ENCODE peak calls at places on chromosomes 3 and 15, in seven cellular contexts. K is transverse colon, C is cardiac muscle cell, S is RWPE2, D is heart right ventricle, G is kidney, R is OCI-LY7. P is an unnamed sample. For H3K4me1, the result is how much of the 10 kb centered on the place peaks cover.

GRCh38 chr15:47523669-47524068 is 193.6 kb upstream of the SEMA6D start:
- DNase-seq in K (no peak), C (peak), R (no peak), G (no peak), D (no peak), S (no peak), P (no peak)

GRCh38 chr3:121629601-121630000 is 31.1 kb downstream of the HCLS1 start:
- DNase-seq in G (no peak), S (no peak), C (no peak), K (no peak), D (no peak), R (no peak), P (no peak)

GRCh38 chr3:39165518-39165917 is 12.1 kb upstream of the CSRNP1 start:
- DNase-seq in R (no peak), D (no peak), K (no peak), C (no peak), G (no peak), S (no peak), P (no peak)

GRCh38 chr3:193945126-193945525 is 190.8 kb upstream of the HES1 start:
- DNase-seq in K (no peak), R (no peak), C (peak), S (no peak), D (no peak), G (no peak), P (no peak)

GRCh38 chr3:16897254-16897926 is 12.6 kb downstream of the PLCL2 start:
- DNase-seq in S (no peak), G (no peak), R (peak), C (no peak), D (no peak), K (peak), P (no peak)

GRCh38 chr15:26972636-26973035 is 1.7 kb downstream of the GABRG3 start:
- DNase-seq in R (no peak), D (no peak), K (no peak), G (no peak), C (no peak), S (no peak), P (no peak)

GRCh38 chr3:27554706-27555105 is 70.5 kb upstream of the SLC4A7 start:
- DNase-seq in G (no peak), K (no peak), C (no peak), R (no peak), D (no peak), S (no peak), P (no peak)

GRCh38 chr3:18847583-18848197 is 300.6 kb upstream of the KCNH8 start:
- DNase-seq in D (no peak), K (no peak), R (peak), C (no peak), G (no peak), S (no peak), P (no peak)

GRCh38 chr3:114686624-114687023 is 392.8 kb downstream of the TIGIT start:
- DNase-seq in D (no peak), K (no peak), C (peak), G (no peak), S (no peak), R (no peak), P (no peak)

GRCh38 chr15:63381301-63382192 is at the start of gene CA12:
- DNase-seq in K (peak), D (peak), S (peak), R (no peak), G (peak), C (peak), P (peak)

GRCh38 chr15:23877502-23878412 is 190.7 kb upstream of the NDN start:
- DNase-seq in D (peak), K (peak), R (no peak), S (no peak), C (peak), G (peak), P (peak)

GRCh38 chr3:16467368-16467767 is 46.1 kb downstream of the RFTN1 start:
- DNase-seq in C (no peak), D (no peak), G (no peak), K (no peak), R (no peak), S (no peak), P (no peak)

GRCh38 chr3:63613561-63613960 is 38.9 kb upstream of the SNTN start:
- DNase-seq in C (no peak), D (no peak), S (no peak), G (no peak), R (no peak), K (no peak), P (no peak)

GRCh38 chr15:75059607-75060006 is 36.2 kb downstream of the PPCDC start:
- DNase-seq in K (no peak), D (no peak), G (no peak), S (no peak), R (no peak), C (no peak), P (peak)

GRCh38 chr3:124584552-124585391 is 145.5 kb upstream of the UMPS start:
- DNase-seq in R (no peak), K (peak), C (peak), S (no peak), G (peak), D (peak), P (peak)

GRCh38 chr3:118932822-118933558 is 101.7 kb downstream of the IGSF11 start:
- DNase-seq in K (no peak), R (no peak), D (peak), S (no peak), G (no peak), C (no peak), P (peak)

GRCh38 chr3:151395806-151396205 is 11.3 kb upstream of the P2RY12 start:
- DNase-seq in D (no peak), G (no peak), S (no peak), K (no peak), C (peak), R (no peak), P (no peak)

GRCh38 chr15:93209690-93210425 is 120.8 kb upstream of the RGMA start:
- DNase-seq in C (no peak), G (no peak), R (no peak), D (no peak), S (no peak), K (no peak), P (no peak)

GRCh38 chr15:92187975-92188374 is 205.7 kb upstream of the ST8SIA2 start:
- DNase-seq in R (no peak), K (no peak), G (no peak), D (no peak), C (no peak), S (no peak), P (no peak)

GRCh38 chr3:25653322-25653721 is 11.4 kb downstream of the TOP2B start:
- DNase-seq in K (no peak), G (no peak), R (no peak), S (no peak), D (no peak), C (no peak), P (no peak)

GRCh38 chr15:35440265-35440664 is 105.7 kb downstream of the DPH6 start:
- DNase-seq in K (no peak), D (no peak), R (no peak), S (no peak), G (no peak), C (no peak), P (no peak)

GRCh38 chr3:134375542-134376384 is 1.5 kb upstream of the AMOTL2 start:
- DNase-seq in S (no peak), G (peak), C (no peak), R (no peak), K (no peak), D (no peak), P (peak)

GRCh38 chr3:42503251-42503924 is 945 bp downstream of the VIPR1 start:
- DNase-seq in G (no peak), R (no peak), K (peak), C (no peak), S (peak), D (no peak), P (peak)

GRCh38 chr15:68479870-68480269 is 47.9 kb upstream of the ITGA11 start:
- DNase-seq in K (no peak), C (no peak), G (no peak), S (no peak), R (no peak), D (no peak), P (no peak)

GRCh38 chr3:176595307-176595706 is 602.0 kb downstream of the TBL1XR1 start:
- DNase-seq in S (no peak), R (no peak), K (no peak), D (no peak), C (no peak), G (no peak), P (no peak)

GRCh38 chr3:12644297-12644937 is 19.5 kb downstream of the RAF1 start:
- DNase-seq in S (no peak), D (no peak), C (peak), R (no peak), K (no peak), G (no peak), P (no peak)

GRCh38 chr3:137770066-137770805 is 6.1 kb downstream of the SOX14 start:
- DNase-seq in S (no peak), C (no peak), D (no peak), R (no peak), G (peak), K (no peak), P (no peak)

GRCh38 chr3:877001-877400 is 215.8 kb upstream of the CNTN6 start:
- DNase-seq in S (no peak), C (no peak), K (no peak), D (no peak), G (no peak), R (no peak), P (no peak)

GRCh38 chr15:22980189-22981136 is at the start of gene CYFIP1:
- DNase-seq in S (peak), G (peak), D (peak), C (peak), K (peak), R (no peak), P (peak)

GRCh38 chr3:174618368-174618767 is 240.8 kb upstream of the NAALADL2 start:
- DNase-seq in R (no peak), C (no peak), D (no peak), K (no peak), G (no peak), S (no peak), P (no peak)

GRCh38 chr3:174619244-174619643 is 239.9 kb upstream of the NAALADL2 start:
- DNase-seq in K (no peak), G (no peak), D (no peak), C (no peak), S (no peak), R (no peak), P (no peak)

GRCh38 chr3:174620855-174621457 is 238.2 kb upstream of the NAALADL2 start:
- DNase-seq in D (no peak), K (no peak), R (no peak), S (no peak), G (no peak), C (no peak), P (no peak)

GRCh38 chr3:174620138-174620537 is 239.0 kb upstream of the NAALADL2 start:
- DNase-seq in G (no peak), D (no peak), R (no peak), K (no peak), S (no peak), C (peak), P (no peak)
- TF ChIP-seq CTCF in G (no peak), D (peak), R (peak), K (no peak), S (peak), C (peak), P (no peak)

GRCh38 chr3:188416041-188416440 is 262.1 kb downstream of the LPP start:
- DNase-seq in G (no peak), C (no peak), S (no peak), R (no peak), D (no peak), K (no peak), P (no peak)

GRCh38 chr3:188421151-188421821 is 267.3 kb downstream of the LPP start:
- DNase-seq in K (no peak), D (no peak), R (peak), C (peak), G (no peak), S (no peak), P (no peak)

GRCh38 chr3:188417329-188417728 is 263.4 kb downstream of the LPP start:
- DNase-seq in S (no peak), K (no peak), G (no peak), R (peak), C (no peak), D (no peak), P (no peak)

GRCh38 chr3:188421836-188422540 is 268.0 kb downstream of the LPP start:
- DNase-seq in R (peak), S (no peak), G (no peak), D (no peak), C (no peak), K (no peak), P (peak)
- H3K4me1 ChIP-seq in R (half or more), S (under half), G (under half), D (under half), C (under half), K (under half), P (under half)

DNA sequence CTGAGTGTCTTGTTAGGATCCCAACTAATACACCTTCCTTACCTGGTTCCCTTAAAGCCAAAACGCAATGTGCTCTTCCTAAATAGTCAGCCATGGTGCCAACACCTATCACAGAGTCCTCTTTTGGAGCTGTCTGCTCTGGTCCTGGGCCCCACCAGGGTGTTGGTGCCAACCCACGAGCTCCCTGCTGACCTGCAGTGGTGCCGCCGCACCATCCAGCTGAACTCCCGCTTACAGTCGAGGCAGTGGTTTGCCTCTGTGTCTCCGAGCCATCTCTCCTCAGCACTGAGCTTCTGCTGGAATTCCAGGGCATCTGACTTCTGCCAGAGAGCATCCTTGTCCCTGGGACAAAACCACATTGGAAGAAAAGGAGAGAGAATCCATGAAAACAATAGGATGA is 15.9 kb downstream of the CXCR6 start:
- DNase-seq in D (no peak), K (no peak), C (no peak), R (no peak), G (no peak), S (no peak), P (no peak)
- H3K27ac ChIP-seq in D (no peak), K (peak), C (no peak), R (no peak), G (no peak), S (no peak), P (no peak)

DNA sequence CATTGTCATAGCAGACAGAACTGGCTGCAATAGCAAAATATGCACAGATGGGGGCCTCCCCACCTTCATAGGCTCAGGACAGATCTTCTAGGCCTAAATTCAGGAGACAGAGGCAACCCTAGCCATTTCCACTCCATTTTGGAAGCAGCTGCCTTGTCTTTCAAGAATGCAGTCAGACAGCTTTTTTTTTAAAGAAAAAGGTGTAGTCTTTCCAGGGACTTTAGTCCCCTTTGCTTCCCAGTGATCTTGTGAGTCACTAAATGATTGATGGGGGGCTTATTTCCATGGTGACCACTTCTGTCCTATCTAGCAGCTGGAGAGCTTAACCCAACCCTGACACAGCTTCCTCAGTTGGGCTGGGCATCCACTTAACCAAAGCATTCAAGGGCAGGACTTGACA is 165.9 kb downstream of the TPRG1 start:
- DNase-seq in G (no peak), K (no peak), S (no peak), R (no peak), C (no peak), D (no peak), P (no peak)
- TF ChIP-seq CTCF in G (no peak), K (no peak), S (no peak), R (no peak), C (no peak), D (no peak), P (no peak)

GRCh38 chr3:32869513-32870047 is 51.8 kb downstream of the TRIM71 start:
- DNase-seq in R (no peak), K (no peak), G (no peak), D (no peak), S (no peak), C (no peak), P (no peak)

GRCh38 chr3:32865364-32865763 is 47.6 kb downstream of the TRIM71 start:
- DNase-seq in D (no peak), K (no peak), C (peak), S (no peak), R (no peak), G (no peak), P (peak)

GRCh38 chr3:32868719-32869512 is 51.1 kb downstream of the TRIM71 start:
- DNase-seq in G (no peak), C (no peak), S (no peak), K (no peak), R (no peak), D (no peak), P (no peak)

GRCh38 chr3:32867954-32868353 is 50.2 kb downstream of the TRIM71 start:
- DNase-seq in S (no peak), K (no peak), C (no peak), G (no peak), R (no peak), D (no peak), P (no peak)

GRCh38 chr3:32866533-32866932 is 48.7 kb downstream of the TRIM71 start:
- DNase-seq in D (no peak), S (no peak), G (no peak), C (no peak), R (no peak), K (no peak), P (no peak)
- H3K4me1 ChIP-seq in D (under half), S (under half), G (under half), C (half or more), R (under half), K (under half), P (under half)

P was measured in testis.